ENCODE peak calls at places on chromosome 15, in four cellular contexts. B is BJ, V is cardiac muscle cell, G is IMR-90. N is an unnamed sample.

GRCh38 chr15:95405447-95405846 is 925.1 kb upstream of the NR2F2 start:
- DNase-seq in V (no peak), B (no peak), G (peak; percentile 62), N (no peak)

GRCh38 chr15:84750583-84751092 is 2.2 kb downstream of the ZNF592 start:
- DNase-seq in V (no peak), G (no peak), B (no peak), N (no peak)

GRCh38 chr15:35958021-35958420 is 412.1 kb upstream of the DPH6 start:
- DNase-seq in B (no peak), V (no peak), G (peak; percentile 68), N (no peak)

GRCh38 chr15:80777137-80777536 is 2.0 kb upstream of the CEMIP start:
- DNase-seq in B (no peak), G (peak; percentile 68), V (no peak), N (peak; percentile 95)

GRCh38 chr15:100230784-100231183 is 111.0 kb downstream of the ADAMTS17 start:
- DNase-seq in B (no peak), G (no peak), V (no peak), N (no peak)

GRCh38 chr15:85118581-85118980 is 136.9 kb downstream of the PDE8A start:
- DNase-seq in B (no peak), V (no peak), G (no peak), N (no peak)

GRCh38 chr15:70014860-70015490 is 82.7 kb downstream of the TLE3 start:
- DNase-seq in G (no peak), V (no peak), B (no peak), N (no peak)

GRCh38 chr15:99962006-99962561 is 228.8 kb upstream of the LYSMD4 start:
- DNase-seq in V (no peak), G (no peak), B (no peak), N (no peak)

DNA sequence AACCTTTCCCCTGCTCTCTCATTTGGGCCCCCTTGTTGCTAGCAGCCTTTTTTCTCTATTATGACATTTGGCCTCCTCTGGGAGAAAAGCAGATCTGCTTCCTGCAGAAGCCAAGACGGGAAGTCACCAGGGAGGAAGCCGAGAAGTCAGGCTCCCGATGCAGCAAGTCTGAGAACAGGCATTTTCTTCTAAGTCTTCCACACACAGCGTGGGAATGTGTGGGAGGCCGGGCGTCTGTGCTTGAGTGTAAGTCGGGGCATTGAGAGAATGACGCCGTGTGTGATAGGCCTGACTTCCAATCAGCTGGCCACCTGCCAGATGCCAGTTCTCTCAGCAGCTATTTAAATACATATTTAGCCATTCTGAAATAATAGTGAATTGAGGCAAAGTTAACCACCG is 75.8 kb upstream of the FAM98B start:
- DNase-seq in G (peak; percentile 36), V (no peak), B (no peak), N (no peak)
- H3K4me3 ChIP-seq in G (no peak overlapping the region), V (no peak overlapping the region), B (no peak overlapping the region), N (no peak overlapping the region)

GRCh38 chr15:59746777-59747176 is 57.7 kb upstream of the BNIP2 start:
- DNase-seq in V (no peak), G (no peak), B (no peak), N (no peak)

DNA sequence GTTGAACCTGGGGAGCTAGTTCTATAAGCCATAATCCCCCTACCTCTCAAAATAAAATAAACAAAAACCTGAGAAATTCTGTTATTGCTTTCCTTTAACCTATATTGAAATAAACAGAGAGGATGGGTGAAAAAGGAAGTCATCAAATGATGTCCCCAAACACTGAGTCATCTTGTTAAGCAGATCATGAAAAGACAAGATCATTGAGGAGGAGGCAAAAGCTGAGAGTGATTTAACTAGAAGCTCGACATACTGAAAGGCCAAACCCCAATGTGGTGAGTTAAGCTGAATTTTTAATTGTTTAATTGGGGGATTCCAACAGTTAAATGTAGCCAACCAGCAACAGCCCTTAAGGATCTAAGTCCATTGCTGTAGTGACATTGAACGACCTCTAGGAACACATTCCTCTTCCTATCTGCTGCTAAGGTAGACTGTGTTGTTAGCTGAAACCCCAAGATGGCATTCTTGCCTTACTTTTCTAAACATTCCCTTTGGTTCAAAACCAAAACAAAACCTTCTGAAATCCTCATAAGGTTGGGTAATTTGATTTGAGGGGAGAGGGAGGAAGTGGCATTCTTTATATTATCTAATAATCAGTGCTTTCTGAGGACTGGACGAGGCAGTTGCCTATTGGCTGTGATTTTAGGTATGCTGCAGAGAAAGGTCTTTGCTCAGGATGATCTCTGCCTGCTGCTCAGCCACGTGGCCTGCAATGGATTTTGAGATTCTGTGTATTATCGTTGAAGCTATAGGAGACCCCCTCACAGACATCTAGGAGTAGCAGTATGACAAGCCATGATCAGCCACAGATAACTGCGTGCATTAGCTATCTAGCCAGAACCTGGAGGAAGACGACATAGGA is 62.7 kb upstream of the BNIP2 start:
- DNase-seq in V (peak; percentile 44), G (no peak), B (no peak), N (no peak)
- TF ChIP-seq CTCF in V (peak; percentile 8), G (no peak), B (no peak), N (peak; percentile 13)

DNA sequence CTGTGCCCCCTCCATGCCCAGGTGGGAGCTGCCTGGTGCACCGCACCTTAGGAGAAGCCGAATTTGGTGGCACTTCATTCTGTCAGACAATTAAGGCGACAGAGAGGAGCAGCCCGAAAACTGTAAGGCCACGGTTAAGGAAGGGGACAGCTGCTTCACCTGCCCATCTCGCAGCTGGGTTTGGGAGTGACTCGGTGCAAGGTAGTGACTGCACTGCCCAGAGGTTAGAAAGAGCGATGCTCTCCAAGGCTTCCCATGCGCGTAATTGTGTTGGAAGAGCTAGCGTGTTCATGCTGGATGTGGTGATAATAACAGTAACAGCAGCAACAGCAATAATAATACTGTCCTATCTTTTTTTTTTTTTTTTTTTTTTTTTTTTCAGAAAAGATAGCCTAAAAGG is 616.8 kb downstream of the NR2F2 start:
- DNase-seq in V (no peak), G (no peak), B (no peak), N (no peak)
- H3K4me3 ChIP-seq in V (no peak overlapping the region), G (no peak overlapping the region), B (no peak overlapping the region), N (no peak overlapping the region)

GRCh38 chr15:64519897-64520296 is 59.5 kb downstream of the ZNF609 start:
- DNase-seq in B (no peak), G (no peak), V (no peak), N (no peak)
- TF ChIP-seq CTCF in B (no peak), G (no peak), V (peak; percentile 18), N (no peak)

DNA sequence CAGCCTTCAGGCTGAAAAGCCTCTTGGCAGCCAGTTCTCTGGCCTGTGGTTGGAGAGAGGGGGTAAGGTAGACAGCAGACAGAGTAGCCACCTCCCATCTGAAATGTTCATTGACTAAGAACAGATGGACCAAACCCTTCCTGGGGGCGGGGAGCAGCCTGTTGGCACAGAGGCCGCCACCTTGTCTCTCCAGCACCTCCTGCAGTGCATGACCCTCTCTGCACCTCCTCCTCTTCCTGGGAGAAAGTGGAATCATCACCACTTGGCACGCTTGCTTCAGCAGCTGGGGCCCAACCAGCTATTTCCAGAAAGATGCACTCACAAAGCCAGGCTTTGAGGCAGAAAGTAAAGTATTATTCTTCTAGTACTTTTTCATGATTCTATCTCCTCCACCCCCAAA is 313.4 kb upstream of the CHRM5 start:
- DNase-seq in G (no peak), V (no peak), B (no peak), N (no peak)
- H3K4me3 ChIP-seq in G (no peak overlapping the region), V (no peak overlapping the region), B (no peak overlapping the region), N (no peak overlapping the region)

DNA sequence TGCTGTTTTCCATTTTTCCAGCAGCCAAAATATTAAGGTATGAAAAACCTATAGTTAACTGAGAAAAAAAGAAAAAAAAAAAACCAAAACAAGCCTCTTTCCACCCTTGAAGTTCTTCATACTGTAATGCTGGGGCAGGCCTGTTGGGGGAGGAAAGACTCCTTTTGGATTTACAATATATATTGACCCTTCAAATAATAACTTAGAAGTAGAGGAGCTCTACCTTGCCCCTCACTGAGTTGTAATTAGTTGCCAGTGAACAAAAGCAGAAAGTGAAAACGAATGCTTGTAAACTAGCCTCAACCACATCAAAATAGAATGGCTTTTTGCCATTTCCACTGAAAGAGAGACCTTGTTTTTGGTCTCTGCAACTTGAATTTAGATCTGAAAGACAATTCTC is 326.6 kb downstream of the NR2F2 start:
- DNase-seq in V (no peak), B (no peak), G (no peak), N (no peak)
- TF ChIP-seq CTCF in V (no peak), B (no peak), G (no peak), N (no peak)

DNA sequence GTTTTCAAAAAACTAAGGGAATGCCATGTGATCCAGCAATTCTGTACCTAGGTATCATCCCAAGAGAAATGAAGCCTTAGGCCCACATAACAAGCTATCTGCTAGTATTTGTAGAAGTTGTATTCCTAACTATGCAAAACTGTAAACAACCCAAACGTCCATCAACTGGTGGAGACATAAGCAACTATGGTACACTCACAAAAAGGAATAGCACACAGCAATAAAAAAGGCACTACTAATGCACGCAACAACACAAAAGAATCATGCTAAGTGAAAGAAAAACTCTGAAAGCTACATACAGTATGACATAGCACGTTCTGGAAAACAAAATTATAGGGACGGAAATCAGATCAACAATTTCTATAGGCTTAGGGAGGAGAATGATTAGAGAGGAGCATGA is 15.3 kb downstream of the USP50 start:
- DNase-seq in B (no peak), V (no peak), G (no peak), N (no peak)
- H3K4me3 ChIP-seq in B (no peak overlapping the region), V (no peak overlapping the region), G (no peak overlapping the region), N (no peak overlapping the region)

GRCh38 chr15:62848631-62849050 is 193.9 kb upstream of the TPM1 start:
- DNase-seq in G (peak; percentile 48), B (no peak), V (no peak), N (no peak)
- TF ChIP-seq CTCF in G (peak; percentile 29), B (peak; percentile 34), V (peak; percentile 12), N (peak; percentile 35)

GRCh38 chr15:55740479-55740878 is 2.5 kb downstream of the PRTG start:
- DNase-seq in V (no peak), G (no peak), B (no peak), N (no peak)

GRCh38 chr15:55740981-55741591 is 1.9 kb downstream of the PRTG start:
- DNase-seq in B (no peak), V (no peak), G (no peak), N (no peak)

GRCh38 chr15:55742498-55742926 is 440 bp downstream of the PRTG start:
- DNase-seq in G (peak; percentile 22), V (peak; percentile 61), B (no peak), N (no peak)

GRCh38 chr15:55742927-55743614 is at the start of gene PRTG:
- DNase-seq in B (no peak), G (peak; percentile 69), V (peak; percentile 95), N (no peak)

DNA sequence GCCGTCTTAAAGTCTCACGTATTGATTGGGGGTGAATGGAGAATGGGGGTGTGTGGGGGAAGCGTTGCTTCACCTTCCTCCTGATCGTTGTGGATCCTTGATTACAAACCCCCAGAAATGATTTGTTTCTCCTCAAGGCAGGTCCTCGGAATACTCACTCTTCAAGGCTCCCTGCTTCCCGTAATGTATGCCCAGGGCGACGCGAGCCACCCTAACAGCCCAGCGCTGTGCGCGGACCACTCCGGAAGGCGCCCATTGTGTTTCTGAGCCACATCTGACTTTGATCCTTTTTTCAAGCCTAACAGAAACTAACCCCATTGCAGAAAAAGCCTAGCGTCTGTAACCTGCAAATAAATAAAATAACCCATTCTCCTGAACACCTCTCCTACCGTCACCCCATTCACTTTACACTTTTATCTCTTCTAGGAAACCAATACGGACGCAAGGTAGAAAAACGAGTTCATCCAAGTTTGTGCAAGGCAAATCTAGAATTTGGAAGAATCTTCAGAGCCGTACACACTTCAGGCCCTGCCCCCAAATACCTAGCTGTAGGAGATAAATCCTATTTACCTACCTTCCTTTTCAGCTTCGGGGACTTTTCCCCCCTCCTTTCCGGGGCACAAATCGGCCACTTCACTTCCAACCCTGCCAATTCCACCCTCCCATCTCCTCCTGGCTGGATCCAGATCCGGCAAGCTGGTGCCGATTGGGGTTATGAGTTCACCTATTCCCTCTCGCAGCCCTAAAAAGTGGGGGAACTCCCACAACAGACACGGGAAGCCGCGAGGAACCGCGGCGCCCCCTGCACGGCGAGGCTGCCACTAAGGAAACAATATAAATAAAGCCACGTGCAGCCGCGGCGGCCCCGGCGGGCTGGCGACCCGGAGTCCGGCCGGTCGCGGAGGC is 1.1 kb downstream of the PRTG start:
- DNase-seq in V (peak; percentile 61), B (no peak), G (no peak), N (no peak)
- H3K4me3 ChIP-seq in V (peak overlapping the region; percentile 99), B (peak overlapping the region; percentile 82), G (peak overlapping the region; percentile 71), N (peak overlapping the region; percentile 54)

N was measured in AG09309.